ENCODE peak calls at places on chromosomes 5 and 9, in five cellular contexts. Y is activated CD8-positive, alpha-beta memory T cell treated with anti-CD3 and anti-CD28 coated beads for 24 hours; E is B cell; L is activated CD4-positive, alpha-beta T cell treated with anti-CD3 and anti-CD28 coated beads for 36 hours; J is fibroblast of lung. I is an unnamed sample.

GRCh38 chr5:141017943-141018342 is 33.2 kb upstream of the PCDHB1 start:
- DNase-seq in E (no peak), Y (no peak), L (no peak), J (no peak), I (no peak)

GRCh38 chr5:173710528-173710927 is 94.1 kb upstream of the BOD1 start:
- DNase-seq in E (no peak), Y (no peak), L (no peak), J (no peak), I (no peak)

GRCh38 chr5:59500014-59500413 is 393.5 kb downstream of the PDE4D start:
- DNase-seq in J (peak; percentile 40), E (no peak), Y (no peak), L (no peak), I (no peak)

GRCh38 chr9:131382850-131383729 is 10.8 kb upstream of the PRRC2B start:
- DNase-seq in J (peak; percentile 87), E (no peak), Y (no peak), L (no peak), I (peak; percentile 68)

GRCh38 chr5:171152382-171152781 is 156.7 kb upstream of the TLX3 start:
- DNase-seq in E (no peak), J (peak; percentile 49), Y (no peak), L (no peak), I (no peak)

GRCh38 chr9:38621434-38622082 is 1.2 kb upstream of the ANKRD18A start:
- DNase-seq in J (no peak), L (peak; percentile 78), E (no peak), Y (peak; percentile 76), I (no peak)

GRCh38 chr9:121279841-121280388 is 12.0 kb downstream of the GSN start:
- DNase-seq in L (no peak), J (no peak), Y (no peak), E (no peak), I (no peak)

GRCh38 chr9:133932176-133932575 is 59.9 kb downstream of the VAV2 start:
- DNase-seq in L (no peak), Y (no peak), E (no peak), J (peak; percentile 28), I (no peak)

GRCh38 chr9:33117306-33117705 is 40.8 kb upstream of the SMU1 start:
- DNase-seq in L (no peak), Y (no peak), J (peak; percentile 71), E (peak; percentile 9), I (no peak)

GRCh38 chr5:27821681-27822080 is 783.3 kb upstream of the CDH9 start:
- DNase-seq in L (no peak), Y (no peak), J (no peak), E (no peak), I (no peak)

GRCh38 chr5:108081707-108082106 is 300.2 kb downstream of the FBXL17 start:
- DNase-seq in Y (no peak), L (no peak), J (no peak), E (no peak), I (no peak)

GRCh38 chr5:154162475-154163217 is 27.9 kb upstream of the GALNT10 start:
- DNase-seq in L (no peak), J (peak; percentile 18), E (no peak), Y (no peak), I (peak; percentile 20)

GRCh38 chr5:87022415-87022814 is 245.3 kb upstream of the RASA1 start:
- DNase-seq in L (no peak), E (no peak), Y (no peak), J (no peak), I (no peak)

GRCh38 chr5:61030163-61030482 is 85.1 kb downstream of the NDUFAF2 start:
- DNase-seq in E (no peak), L (no peak), J (peak; percentile 42), Y (no peak), I (no peak)

GRCh38 chr9:122005597-122005996 is 87.5 kb downstream of the TTLL11 start:
- DNase-seq in Y (no peak), E (no peak), J (peak; percentile 31), L (no peak), I (no peak)

GRCh38 chr9:92501671-92502393 is 19.5 kb upstream of the ASPN start:
- DNase-seq in J (peak; percentile 41), L (peak; percentile 30), E (no peak), Y (no peak), I (peak; percentile 72)

I was measured in uterus.